ENCODE peak calls at places on chromosome 14, in eight cellular contexts. C is heart left ventricle, S is astrocyte, Q is tibial artery, I is caudate nucleus, D is A549, F is vagina, T is suprapubic skin. O is an unnamed sample.
A peak's percentile ranks its signal among the peaks of the same experiment; 100 is the strongest.

GRCh38 chr14:20714593-20715250 is 26.2 kb downstream of the ANG start:
- DNase-seq in C (peak; percentile 73), F (no peak), Q (peak; percentile 89), T (no peak), I (no peak), S (no peak), D (no peak), O (peak; percentile 71)

GRCh38 chr14:104777808-104778249 is 17.7 kb downstream of the AKT1 start:
- DNase-seq in F (no peak), T (no peak), S (no peak), Q (no peak), D (no peak), C (no peak), I (no peak), O (no peak)

GRCh38 chr14:85528080-85528881 is 1.7 kb upstream of the FLRT2 start:
- DNase-seq in T (no peak), S (peak; percentile 85), I (no peak), F (no peak), C (no peak), Q (no peak), D (peak; percentile 93), O (peak; percentile 67)

GRCh38 chr14:49982522-49982951 is 89.7 kb downstream of the ARF6 start:
- DNase-seq in F (no peak), Q (no peak), T (peak; percentile 65), C (peak; percentile 52), D (peak; percentile 45), I (no peak), S (peak; percentile 93), O (no peak)

GRCh38 chr14:63039800-63040380 is 5.4 kb downstream of the KCNH5 start:
- DNase-seq in F (no peak), C (no peak), I (no peak), D (peak; percentile 56), T (no peak), S (peak; percentile 69), Q (no peak), O (peak; percentile 48)

GRCh38 chr14:88831285-88831684 is 6.8 kb downstream of the TTC8 start:
- DNase-seq in D (no peak), S (peak; percentile 84), T (no peak), I (no peak), Q (peak; percentile 70), C (no peak), F (no peak), O (peak; percentile 96)

GRCh38 chr14:77066555-77067172 is 31.4 kb upstream of the CIPC start:
- DNase-seq in C (no peak), F (peak; percentile 95), D (no peak), T (no peak), Q (no peak), I (no peak), S (no peak), O (no peak)

GRCh38 chr14:65177551-65177950 is 75.2 kb upstream of the MAX start:
- DNase-seq in D (no peak), Q (no peak), I (no peak), C (no peak), T (no peak), S (peak; percentile 21), F (no peak), O (no peak)

GRCh38 chr14:24080888-24081738 is 9.8 kb downstream of the CPNE6 start:
- DNase-seq in F (no peak), Q (peak; percentile 75), D (peak; percentile 28), S (peak; percentile 8), C (no peak), T (no peak), I (peak; percentile 61), O (no peak)

GRCh38 chr14:99884834-99885648 is 91.8 kb downstream of the EML1 start:
- DNase-seq in C (no peak), Q (no peak), T (no peak), I (no peak), D (peak; percentile 69), F (no peak), S (peak; percentile 47), O (no peak)

GRCh38 chr14:20680843-20681347 is 3.5 kb upstream of the RNASE4 start:
- DNase-seq in D (no peak), F (no peak), Q (no peak), T (no peak), I (no peak), C (peak; percentile 53), S (no peak), O (no peak)

GRCh38 chr14:44897844-44898151 is 63.9 kb downstream of the KLHL28 start:
- DNase-seq in I (no peak), F (no peak), Q (no peak), D (no peak), T (no peak), S (no peak), C (no peak), O (no peak)

GRCh38 chr14:78638926-78639325 is 468.8 kb downstream of the NRXN3 start:
- DNase-seq in I (no peak), Q (no peak), D (no peak), C (no peak), S (no peak), T (no peak), F (no peak), O (no peak)

GRCh38 chr14:22336031-22336430 is 253.0 kb downstream of the DAD1 start:
- DNase-seq in I (no peak), Q (no peak), D (no peak), T (no peak), C (no peak), F (no peak), S (no peak), O (no peak)

GRCh38 chr14:106436310-106436905 is 910.0 kb downstream of the TMEM121 start:
- DNase-seq in T (no peak), D (peak; percentile 55), I (no peak), S (no peak), F (no peak), Q (no peak), C (no peak), O (no peak)

GRCh38 chr14:105480807-105481801 is 5.6 kb upstream of the CRIP1 start:
- DNase-seq in Q (peak; percentile 97), T (peak; percentile 94), F (no peak), S (peak; percentile 62), I (peak; percentile 91), C (peak; percentile 91), D (peak; percentile 95), O (peak; percentile 75)

GRCh38 chr14:58866386-58866785 is 228.6 kb downstream of the DACT1 start:
- DNase-seq in Q (no peak), T (no peak), I (no peak), C (no peak), F (no peak), S (no peak), D (peak; percentile 26), O (no peak)

GRCh38 chr14:104634031-104634760 is 29.6 kb upstream of the TMEM179 start:
- DNase-seq in I (no peak), C (no peak), Q (no peak), F (no peak), D (no peak), T (no peak), S (no peak), O (no peak)

GRCh38 chr14:103436533-103436932 is 51.3 kb downstream of the MARK3 start:
- DNase-seq in D (peak; percentile 22), T (no peak), I (no peak), Q (no peak), S (no peak), C (no peak), F (no peak), O (no peak)

GRCh38 chr14:28142400-28143015 is 624.1 kb upstream of the FOXG1 start:
- DNase-seq in C (no peak), T (no peak), S (no peak), F (no peak), Q (no peak), D (peak; percentile 29), I (no peak), O (peak; percentile 29)

GRCh38 chr14:59246566-59246965 is 58.1 kb downstream of the DAAM1 start:
- DNase-seq in C (no peak), I (no peak), T (no peak), F (no peak), Q (no peak), S (peak; percentile 50), D (no peak), O (peak; percentile 72)

GRCh38 chr14:34461334-34462131 is 507 bp downstream of the SPTSSA start:
- DNase-seq in D (peak; percentile 73), Q (peak; percentile 77), F (no peak), S (peak; percentile 34), T (peak; percentile 81), I (no peak), C (peak; percentile 57), O (peak; percentile 8)

GRCh38 chr14:103108749-103109207 is 14.3 kb downstream of the EXOC3L4 start:
- DNase-seq in Q (no peak), D (peak; percentile 81), I (no peak), C (no peak), S (peak; percentile 20), T (no peak), F (no peak), O (no peak)

GRCh38 chr14:61153436-61153835 is 127.7 kb downstream of the TMEM30B start:
- DNase-seq in Q (no peak), F (no peak), D (no peak), I (no peak), T (no peak), S (peak; percentile 82), C (no peak), O (no peak)
- H3K27ac ChIP-seq in Q (peak overlapping the region; percentile 37), F (no peak overlapping the region), D (no peak overlapping the region), I (no peak overlapping the region), T (no peak overlapping the region), S (peak overlapping the region; percentile 84), C (peak overlapping the region; percentile 5), O (no peak overlapping the region)

GRCh38 chr14:101865288-101865687 is 99.1 kb upstream of the DYNC1H1 start:
- DNase-seq in F (no peak), D (no peak), Q (no peak), S (peak; percentile 32), T (no peak), C (no peak), I (no peak), O (no peak)
- H3K27ac ChIP-seq in F (no peak overlapping the region), D (no peak overlapping the region), Q (no peak overlapping the region), S (no peak overlapping the region), T (no peak overlapping the region), C (peak overlapping the region; percentile 16), I (no peak overlapping the region), O (no peak overlapping the region)

GRCh38 chr14:51398898-51399297 is 158.9 kb downstream of the TMX1 start:
- DNase-seq in S (peak; percentile 82), D (peak; percentile 91), Q (no peak), C (peak; percentile 36), T (no peak), F (no peak), I (no peak), O (peak; percentile 100)
- H3K27ac ChIP-seq in S (peak overlapping the region; percentile 99), D (peak overlapping the region; percentile 82), Q (peak overlapping the region; percentile 8), C (no peak overlapping the region), T (peak overlapping the region; percentile 52), F (no peak overlapping the region), I (no peak overlapping the region), O (peak overlapping the region; percentile 99)

GRCh38 chr14:61146896-61147295 is 134.2 kb downstream of the TMEM30B start:
- DNase-seq in Q (no peak), D (no peak), S (no peak), T (no peak), C (no peak), I (no peak), F (no peak), O (no peak)
- H3K27ac ChIP-seq in Q (peak overlapping the region; percentile 73), D (no peak overlapping the region), S (peak overlapping the region; percentile 96), T (peak overlapping the region; percentile 87), C (peak overlapping the region; percentile 38), I (peak overlapping the region; percentile 46), F (peak overlapping the region; percentile 68), O (no peak overlapping the region)

DNA sequence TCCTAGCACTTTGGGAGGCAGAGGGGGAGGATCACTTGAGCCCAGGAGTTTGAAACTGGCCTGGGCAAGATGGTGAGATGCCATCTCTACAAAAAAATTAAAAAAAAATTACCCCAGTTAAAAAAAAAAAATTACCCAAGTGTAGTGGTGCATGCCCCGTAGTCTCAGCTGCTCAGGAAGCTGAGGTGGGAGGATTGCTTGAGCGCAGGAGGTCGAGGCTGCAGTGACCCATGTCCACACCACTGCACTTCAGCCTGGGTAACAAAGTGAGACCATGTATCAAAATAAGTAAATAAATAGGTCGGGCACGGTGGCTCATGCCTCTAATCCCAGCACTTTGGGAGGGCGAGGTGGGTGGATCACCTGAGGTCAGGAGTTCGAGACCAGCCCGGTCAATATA is 128.8 kb downstream of the VRK1 start:
- DNase-seq in D (no peak), I (no peak), C (no peak), S (no peak), T (no peak), Q (no peak), F (no peak), O (no peak)
- H3K27ac ChIP-seq in D (no peak overlapping the region), I (no peak overlapping the region), C (no peak overlapping the region), S (no peak overlapping the region), T (no peak overlapping the region), Q (no peak overlapping the region), F (no peak overlapping the region), O (no peak overlapping the region)

O was measured in foreskin keratinocyte.